ENCODE peak calls at places on chromosomes 5 and 9, in four cellular contexts. W is endothelial cell, R is fibroblast of lung, D is tibial nerve. C is an unnamed sample.

GRCh38 chr9:3951266-3951665 is 348.6 kb downstream of the GLIS3 start:
- DNase-seq in R (peak), W (no peak), D (no peak), C (no peak)

GRCh38 chr5:122110990-122111389 is 18.4 kb upstream of the ZNF474 start:
- DNase-seq in W (no peak), D (no peak), R (no peak), C (no peak)

GRCh38 chr9:127004946-127005769 is 90.6 kb downstream of the RALGPS1 start:
- DNase-seq in W (no peak), D (no peak), R (no peak), C (no peak)

GRCh38 chr5:99636663-99637062 is 707.9 kb upstream of the CHD1 start:
- DNase-seq in D (no peak), R (no peak), W (no peak), C (no peak)

GRCh38 chr9:125932012-125932411 is 184.8 kb downstream of the PBX3 start:
- DNase-seq in W (no peak), D (no peak), R (peak), C (peak)

GRCh38 chr9:17075758-17076485 is 58.9 kb upstream of the CNTLN start:
- DNase-seq in D (no peak), R (no peak), W (no peak), C (no peak)

GRCh38 chr5:132099073-132099748 is 25.6 kb downstream of the CSF2 start:
- DNase-seq in D (no peak), R (no peak), W (no peak), C (no peak)

GRCh38 chr5:73777192-73777591 is 151.2 kb downstream of the ARHGEF28 start:
- DNase-seq in W (no peak), D (no peak), R (no peak), C (no peak)

GRCh38 chr9:130309689-130310455 is 44.3 kb downstream of the HMCN2 start:
- DNase-seq in W (no peak), D (no peak), R (no peak), C (no peak)

GRCh38 chr5:120086081-120086480 is 378.0 kb upstream of the PRR16 start:
- DNase-seq in R (no peak), D (no peak), W (no peak), C (no peak)

GRCh38 chr5:120083851-120084615 is 380.1 kb upstream of the PRR16 start:
- DNase-seq in D (no peak), R (no peak), W (no peak), C (peak)

GRCh38 chr5:120082316-120083068 is 381.6 kb upstream of the PRR16 start:
- DNase-seq in D (no peak), W (no peak), R (no peak), C (no peak)
- TF ChIP-seq CTCF in D (no peak), W (no peak), R (peak), C (no peak)

GRCh38 chr5:8247485-8247884 is 378.5 kb downstream of the MTRR start:
- DNase-seq in D (no peak), R (peak), W (no peak), C (no peak)
- TF ChIP-seq CTCF in D (peak), R (peak), W (no peak), C (peak)

DNA sequence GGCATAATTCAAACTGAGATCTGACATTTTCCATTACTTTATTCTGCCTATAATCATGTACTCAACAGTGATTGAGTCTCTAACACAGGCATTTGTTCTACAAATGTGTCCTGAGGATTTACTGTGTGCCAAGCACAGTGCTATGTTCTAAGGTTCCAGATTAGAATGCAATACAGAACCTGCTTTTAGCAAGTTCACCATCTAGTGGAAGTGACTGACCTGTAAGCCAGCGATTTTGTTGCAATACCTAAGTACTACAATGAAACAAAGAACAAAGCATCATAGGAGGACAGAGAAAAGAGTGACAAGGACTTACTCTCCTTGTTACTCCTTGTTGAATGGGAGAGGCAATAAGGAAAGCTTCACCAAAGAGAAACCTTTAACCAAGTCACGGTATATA is 348.1 kb downstream of the ELAVL2 start:
- DNase-seq in D (no peak), W (no peak), R (no peak), C (no peak)
- TF ChIP-seq CTCF in D (no peak), W (no peak), R (no peak), C (no peak)

DNA sequence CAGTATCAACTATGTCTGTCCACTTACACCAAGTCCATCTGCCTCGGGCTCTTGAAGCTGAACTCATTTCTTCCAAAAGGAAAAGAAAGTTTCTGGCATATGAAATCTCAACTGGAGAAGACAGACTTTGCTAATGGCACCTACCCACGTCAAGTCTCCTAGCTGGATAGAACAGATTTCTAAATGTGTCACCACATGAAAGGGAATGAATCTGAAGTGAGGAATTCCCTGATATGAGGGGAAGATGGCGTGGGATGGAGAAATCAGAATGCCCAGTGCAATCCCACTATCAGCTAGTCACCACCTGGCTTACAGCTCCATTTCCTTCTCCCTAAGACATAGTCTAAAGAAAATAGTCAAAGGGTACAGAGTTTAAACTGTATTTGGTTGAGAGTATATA is 144.7 kb downstream of the PAPPA start:
- DNase-seq in R (no peak), W (no peak), D (no peak), C (no peak)
- TF ChIP-seq CTCF in R (no peak), W (no peak), D (no peak), C (no peak)